ENCODE peak calls at places on chromosomes 11 and 22, in six cellular contexts. One of them, this sample, is unnamed.

GRCh38 chr11:72072348-72072747 is 8.0 kb downstream of the NUMA1 start:
- DNase-seq in K562: no peak
- DNase-seq in GM12878: no peak
- DNase-seq in HCT116: peak; percentile 59
- DNase-seq in H1: no peak
- DNase-seq in HepG2: peak; percentile 44
- DNase-seq in this sample: no peak

GRCh38 chr11:70327717-70328116 is 57.2 kb downstream of the PPFIA1 start:
- DNase-seq in HepG2: no peak
- DNase-seq in HCT116: no peak
- DNase-seq in GM12878: peak; percentile 30
- DNase-seq in H1: no peak
- DNase-seq in K562: no peak
- DNase-seq in this sample: no peak

GRCh38 chr11:65435330-65435931 is 12.8 kb downstream of the NEAT1 start:
- DNase-seq in GM12878: no peak
- DNase-seq in HCT116: no peak
- DNase-seq in H1: peak; percentile 19
- DNase-seq in K562: no peak
- DNase-seq in HepG2: no peak
- DNase-seq in this sample: no peak

GRCh38 chr11:57277845-57278720 is 41.0 kb upstream of the APLNR start:
- DNase-seq in GM12878: no peak
- DNase-seq in HepG2: peak; percentile 24
- DNase-seq in K562: peak; percentile 75
- DNase-seq in HCT116: peak; percentile 69
- DNase-seq in H1: peak; percentile 84
- DNase-seq in this sample: peak; percentile 76

GRCh38 chr11:120707098-120707497 is 195.6 kb downstream of the GRIK4 start:
- DNase-seq in K562: no peak
- DNase-seq in GM12878: no peak
- DNase-seq in HCT116: no peak
- DNase-seq in HepG2: no peak
- DNase-seq in H1: no peak
- DNase-seq in this sample: no peak

GRCh38 chr11:87425943-87426342 is 388.2 kb downstream of the TMEM135 start:
- DNase-seq in K562: no peak
- DNase-seq in H1: no peak
- DNase-seq in HCT116: no peak
- DNase-seq in HepG2: no peak
- DNase-seq in GM12878: no peak
- DNase-seq in this sample: peak; percentile 8

GRCh38 chr11:83007909-83008580 is 63.7 kb downstream of the RAB30 start:
- DNase-seq in K562: peak; percentile 62
- DNase-seq in H1: no peak
- DNase-seq in HepG2: peak; percentile 88
- DNase-seq in GM12878: no peak
- DNase-seq in HCT116: no peak
- DNase-seq in this sample: no peak

GRCh38 chr11:96265972-96266371 is 77.0 kb downstream of the MAML2 start:
- DNase-seq in HCT116: no peak
- DNase-seq in K562: no peak
- DNase-seq in GM12878: no peak
- DNase-seq in H1: no peak
- DNase-seq in HepG2: no peak
- DNase-seq in this sample: no peak

GRCh38 chr11:37322333-37323194 is 724.5 kb upstream of the RAG2 start:
- DNase-seq in HepG2: no peak
- DNase-seq in H1: no peak
- DNase-seq in HCT116: no peak
- DNase-seq in GM12878: no peak
- DNase-seq in K562: no peak
- DNase-seq in this sample: no peak

GRCh38 chr22:31173386-31174145 is 13.6 kb downstream of the RNF185 start:
- DNase-seq in HepG2: no peak
- DNase-seq in H1: no peak
- DNase-seq in HCT116: no peak
- DNase-seq in GM12878: no peak
- DNase-seq in K562: no peak
- DNase-seq in this sample: no peak

GRCh38 chr22:39208013-39208680 is 36.6 kb downstream of the PDGFB start:
- DNase-seq in K562: no peak
- DNase-seq in H1: peak; percentile 48
- DNase-seq in HCT116: no peak
- DNase-seq in HepG2: no peak
- DNase-seq in GM12878: no peak
- DNase-seq in this sample: no peak

GRCh38 chr11:111999111-111999510 is 26.1 kb upstream of the DLAT start:
- DNase-seq in K562: no peak
- DNase-seq in H1: no peak
- DNase-seq in HepG2: no peak
- DNase-seq in GM12878: no peak
- DNase-seq in HCT116: no peak
- DNase-seq in this sample: no peak

GRCh38 chr11:75428301-75428724 is 4.7 kb downstream of the KLHL35 start:
- DNase-seq in H1: no peak
- DNase-seq in HCT116: no peak
- DNase-seq in K562: peak; percentile 65
- DNase-seq in GM12878: no peak
- DNase-seq in HepG2: peak; percentile 85
- DNase-seq in this sample: no peak

GRCh38 chr22:41862160-41862529 is 29.2 kb downstream of the SREBF2 start:
- DNase-seq in K562: no peak
- DNase-seq in HepG2: peak; percentile 39
- DNase-seq in GM12878: peak; percentile 83
- DNase-seq in HCT116: no peak
- DNase-seq in H1: no peak
- DNase-seq in this sample: no peak

GRCh38 chr11:36091256-36091811 is 147.5 kb downstream of the LDLRAD3 start:
- DNase-seq in HepG2: no peak
- DNase-seq in K562: peak; percentile 28
- DNase-seq in H1: no peak
- DNase-seq in GM12878: no peak
- DNase-seq in HCT116: no peak
- DNase-seq in this sample: no peak

GRCh38 chr22:43228330-43228729 is 41.4 kb upstream of the TTLL12 start:
- DNase-seq in GM12878: no peak
- DNase-seq in HepG2: no peak
- DNase-seq in H1: peak; percentile 91
- DNase-seq in K562: peak; percentile 59
- DNase-seq in HCT116: peak; percentile 10
- DNase-seq in this sample: peak; percentile 48

GRCh38 chr11:129972596-129972995 is 30.0 kb downstream of the PRDM10 start:
- DNase-seq in HepG2: no peak
- DNase-seq in H1: no peak
- DNase-seq in GM12878: no peak
- DNase-seq in HCT116: no peak
- DNase-seq in K562: no peak
- DNase-seq in this sample: peak; percentile 20

GRCh38 chr22:32469799-32470212 is 4.8 kb upstream of the FBXO7 start:
- DNase-seq in K562: peak; percentile 49
- DNase-seq in HepG2: no peak
- DNase-seq in GM12878: no peak
- DNase-seq in H1: no peak
- DNase-seq in HCT116: peak; percentile 13
- DNase-seq in this sample: no peak

GRCh38 chr22:50057292-50057867 is 718 bp downstream of the TTLL8 start:
- DNase-seq in HCT116: no peak
- DNase-seq in GM12878: no peak
- DNase-seq in H1: no peak
- DNase-seq in HepG2: no peak
- DNase-seq in K562: no peak
- DNase-seq in this sample: no peak
- TF ChIP-seq ZNF274 in HCT116: no peak
- TF ChIP-seq ZNF274 in GM12878: no peak
- TF ChIP-seq ZNF274 in H1: no peak
- TF ChIP-seq ZNF274 in HepG2: no peak
- TF ChIP-seq ZNF274 in K562: no peak
- TF ChIP-seq ZNF274 in this sample: no peak

GRCh38 chr22:19719488-19720021 is 3.8 kb upstream of the GP1BB start:
- DNase-seq in GM12878: no peak
- DNase-seq in HCT116: no peak
- DNase-seq in K562: no peak
- DNase-seq in HepG2: no peak
- DNase-seq in H1: no peak
- DNase-seq in this sample: no peak
- TF ChIP-seq YY1 in GM12878: no peak
- TF ChIP-seq YY1 in HCT116: no peak
- TF ChIP-seq YY1 in K562: no peak
- TF ChIP-seq YY1 in HepG2: no peak
- TF ChIP-seq YY1 in H1: no peak
- TF ChIP-seq YY1 in this sample: no peak

DNA sequence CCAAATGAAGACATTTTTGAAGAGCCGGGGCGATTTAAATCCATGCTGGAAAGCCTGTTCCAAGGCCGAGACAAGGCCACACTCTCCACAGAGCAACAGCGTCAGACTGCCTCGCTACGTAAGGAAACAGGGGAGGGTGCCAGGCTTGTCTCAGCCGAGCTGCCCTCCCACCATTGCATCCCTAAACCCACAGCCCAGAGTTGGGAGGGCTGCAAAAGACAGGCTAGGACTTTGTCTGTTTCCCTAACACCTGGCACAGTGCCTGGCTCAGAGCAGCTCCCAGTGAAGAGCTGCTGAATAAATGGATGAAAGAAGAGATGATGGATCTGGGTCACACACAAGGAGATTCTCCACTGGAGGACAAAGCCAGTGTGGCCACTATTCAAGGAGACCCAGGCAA is 51.3 kb upstream of the SCUBE2 start:
- DNase-seq in GM12878: no peak
- DNase-seq in H1: no peak
- DNase-seq in HCT116: no peak
- DNase-seq in K562: no peak
- DNase-seq in HepG2: no peak
- DNase-seq in this sample: no peak
- TF ChIP-seq ZNF274 in GM12878: no peak
- TF ChIP-seq ZNF274 in H1: no peak
- TF ChIP-seq ZNF274 in HCT116: no peak
- TF ChIP-seq ZNF274 in K562: no peak
- TF ChIP-seq ZNF274 in HepG2: no peak
- TF ChIP-seq ZNF274 in this sample: no peak

DNA sequence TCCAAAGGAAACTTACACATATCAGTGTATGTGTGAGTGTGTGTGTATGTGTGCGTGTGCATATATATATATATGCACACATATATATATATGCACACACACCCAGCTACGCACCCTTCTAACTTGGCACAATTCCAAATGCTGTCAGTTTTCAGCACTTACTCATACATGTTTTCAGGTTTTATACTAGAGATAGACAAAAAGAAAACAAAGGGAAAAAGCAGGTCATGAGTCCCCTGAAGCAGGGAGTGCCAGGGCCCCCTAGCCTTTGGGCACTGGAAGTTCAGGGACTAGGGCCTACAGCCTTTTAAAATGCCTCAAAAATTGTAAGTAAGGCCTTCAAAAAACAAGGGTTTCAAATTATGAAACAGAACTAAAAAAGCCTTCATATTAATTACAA is 265.4 kb downstream of the CADM1 start:
- DNase-seq in HepG2: no peak
- DNase-seq in K562: no peak
- DNase-seq in HCT116: no peak
- DNase-seq in H1: no peak
- DNase-seq in GM12878: no peak
- DNase-seq in this sample: no peak
- TF ChIP-seq YY1 in HepG2: no peak
- TF ChIP-seq YY1 in K562: no peak
- TF ChIP-seq YY1 in HCT116: no peak
- TF ChIP-seq YY1 in H1: no peak
- TF ChIP-seq YY1 in GM12878: no peak
- TF ChIP-seq YY1 in this sample: no peak